ENCODE peak calls at places on chromosomes 2 and 18, in nine cellular contexts. A is mucosa of descending colon, N is GM20000, Y is uterus, I is IMR-90, T is GM13977, B is foreskin keratinocyte, U is Peyer's patch, P is transverse colon. C is an unnamed sample.

GRCh38 chr2:86221066-86221684 is 21.9 kb downstream of the MRPL35 start:
- DNase-seq in A (no peak), N (peak), Y (peak), I (peak), T (peak), B (no peak), U (peak), P (peak), C (no peak)

GRCh38 chr2:28613181-28613580 is 117.3 kb downstream of the PLB1 start:
- DNase-seq in A (no peak), N (no peak), Y (no peak), I (no peak), T (no peak), B (no peak), U (no peak), P (no peak), C (no peak)

GRCh38 chr2:200773083-200773482 is 38.6 kb upstream of the BZW1 start:
- DNase-seq in A (no peak), N (no peak), Y (no peak), I (no peak), T (no peak), B (no peak), U (no peak), P (no peak), C (no peak)

GRCh38 chr2:43129676-43130547 is 96.5 kb downstream of the ZFP36L2 start:
- DNase-seq in A (no peak), N (no peak), Y (no peak), I (peak), T (no peak), B (no peak), U (peak), P (peak), C (no peak)

GRCh38 chr2:83837823-83838222 is 621.3 kb downstream of the SUCLG1 start:
- DNase-seq in A (no peak), N (no peak), Y (no peak), I (no peak), T (no peak), B (no peak), U (no peak), P (no peak), C (no peak)

GRCh38 chr2:83971547-83971946 is 487.5 kb downstream of the SUCLG1 start:
- DNase-seq in A (no peak), N (no peak), Y (no peak), I (no peak), T (no peak), B (no peak), U (no peak), P (no peak), C (no peak)

GRCh38 chr2:230589497-230590015 is 123.1 kb upstream of the CAB39 start:
- DNase-seq in A (no peak), N (peak), Y (no peak), I (no peak), T (peak), B (no peak), U (peak), P (peak), C (no peak)

GRCh38 chr2:2271471-2271941 is 59.6 kb downstream of the MYT1L start:
- DNase-seq in A (no peak), N (no peak), Y (peak), I (no peak), T (no peak), B (no peak), U (no peak), P (no peak), C (peak)

GRCh38 chr2:62382122-62382521 is 123.9 kb downstream of the TMEM17 start:
- DNase-seq in A (no peak), N (no peak), Y (no peak), I (no peak), T (no peak), B (no peak), U (no peak), P (no peak), C (no peak)

GRCh38 chr2:169330555-169330889 is 31.8 kb downstream of the LRP2 start:
- DNase-seq in A (no peak), N (no peak), Y (no peak), I (no peak), T (no peak), B (no peak), U (no peak), P (no peak), C (no peak)

GRCh38 chr2:115609978-115610377 is 1167.5 kb downstream of the DPP10 start:
- DNase-seq in A (no peak), N (no peak), Y (no peak), I (no peak), T (no peak), B (no peak), U (no peak), P (no peak), C (peak)

GRCh38 chr2:99198103-99198841 is 17.3 kb downstream of the MRPL30 start:
- DNase-seq in A (no peak), N (no peak), Y (no peak), I (no peak), T (no peak), B (no peak), U (no peak), P (peak), C (peak)

GRCh38 chr2:146321175-146321574 is 1523.7 kb upstream of the ACVR2A start:
- DNase-seq in A (no peak), N (no peak), Y (no peak), I (peak), T (no peak), B (no peak), U (no peak), P (no peak), C (no peak)

GRCh38 chr2:107305966-107306365 is 420.0 kb upstream of the ST6GAL2 start:
- DNase-seq in A (no peak), N (no peak), Y (no peak), I (no peak), T (no peak), B (no peak), U (no peak), P (no peak), C (no peak)

GRCh38 chr18:11178951-11179549 is 29.7 kb upstream of the PIEZO2 start:
- DNase-seq in A (no peak), N (no peak), Y (peak), I (no peak), T (no peak), B (no peak), U (no peak), P (no peak), C (no peak)

GRCh38 chr2:65353927-65354326 is 78.5 kb downstream of the SPRED2 start:
- DNase-seq in A (no peak), N (no peak), Y (no peak), I (no peak), T (no peak), B (no peak), U (no peak), P (peak), C (no peak)

GRCh38 chr2:171244466-171244969 is 83.8 kb upstream of the TLK1 start:
- DNase-seq in A (no peak), N (no peak), Y (no peak), I (peak), T (no peak), B (no peak), U (no peak), P (no peak), C (no peak)

GRCh38 chr2:69784228-69784627 is 42.3 kb downstream of the ANXA4 start:
- DNase-seq in A (no peak), N (no peak), Y (no peak), I (no peak), T (no peak), B (no peak), U (no peak), P (no peak), C (no peak)

GRCh38 chr2:199488772-199489400 is 31.1 kb upstream of the SATB2 start:
- DNase-seq in A (no peak), N (peak), Y (no peak), I (peak), T (peak), B (no peak), U (no peak), P (peak), C (no peak)

GRCh38 chr2:126172785-126173184 is 483.2 kb upstream of the GYPC start:
- DNase-seq in A (no peak), N (no peak), Y (no peak), I (no peak), T (no peak), B (no peak), U (no peak), P (no peak), C (no peak)

GRCh38 chr2:36615214-36615613 is 17.2 kb upstream of the FEZ2 start:
- DNase-seq in A (no peak), N (no peak), Y (no peak), I (peak), T (no peak), B (no peak), U (no peak), P (no peak), C (no peak)

GRCh38 chr2:178825183-178825582 is 18.0 kb upstream of the TTN start:
- DNase-seq in A (no peak), N (no peak), Y (no peak), I (peak), T (no peak), B (no peak), U (no peak), P (no peak), C (no peak)

GRCh38 chr2:26488463-26489212 is 10.7 kb upstream of the OTOF start:
- DNase-seq in A (no peak), N (no peak), Y (no peak), I (no peak), T (no peak), B (no peak), U (no peak), P (no peak), C (no peak)

GRCh38 chr2:32291746-32292145 is 14.0 kb downstream of the YIPF4 start:
- DNase-seq in A (no peak), N (no peak), Y (no peak), I (no peak), T (no peak), B (no peak), U (no peak), P (no peak), C (no peak)

GRCh38 chr2:191217580-191217979 is 27.6 kb upstream of the MYO1B start:
- DNase-seq in A (no peak), N (no peak), Y (no peak), I (peak), T (no peak), B (peak), U (no peak), P (no peak), C (peak)

GRCh38 chr2:232889876-232890401 is 19.9 kb downstream of the SNORC start:
- DNase-seq in A (peak), N (no peak), Y (no peak), I (no peak), T (no peak), B (no peak), U (no peak), P (no peak), C (no peak)

GRCh38 chr18:269480-270090 is 1.7 kb upstream of the THOC1 start:
- DNase-seq in A (no peak), N (no peak), Y (no peak), I (no peak), T (no peak), B (no peak), U (no peak), P (no peak), C (no peak)

GRCh38 chr2:207256476-207257207 is 90.9 kb upstream of the KLF7 start:
- DNase-seq in A (no peak), N (no peak), Y (no peak), I (peak), T (no peak), B (no peak), U (no peak), P (no peak), C (no peak)

GRCh38 chr2:61632276-61633169 is 94.4 kb upstream of the XPO1 start:
- DNase-seq in A (no peak), N (no peak), Y (no peak), I (no peak), T (no peak), B (no peak), U (no peak), P (no peak), C (no peak)

GRCh38 chr2:23617167-23617787 is 232.3 kb downstream of the KLHL29 start:
- DNase-seq in A (no peak), N (no peak), Y (peak), I (peak), T (no peak), B (no peak), U (no peak), P (peak), C (no peak)

GRCh38 chr2:204353823-204354222 is 191.5 kb upstream of the PARD3B start:
- DNase-seq in A (no peak), N (no peak), Y (no peak), I (peak), T (no peak), B (no peak), U (no peak), P (no peak), C (no peak)

GRCh38 chr2:105125428-105125827 is 87.6 kb downstream of the MRPS9 start:
- DNase-seq in A (no peak), N (no peak), Y (no peak), I (no peak), T (no peak), B (no peak), U (no peak), P (no peak), C (no peak)
- TF ChIP-seq CTCF in A (no peak), N (no peak), Y (no peak), I (no peak), T (no peak), B (no peak), U (no peak), P (no peak), C (no peak)

GRCh38 chr18:25561923-25562322 is 210.0 kb upstream of the ZNF521 start:
- DNase-seq in A (no peak), N (peak), Y (no peak), I (peak), T (peak), B (no peak), U (no peak), P (peak), C (peak)
- TF ChIP-seq CTCF in A (no peak), N (no peak), Y (no peak), I (peak), T (peak), B (peak), U (no peak), P (peak), C (peak)

GRCh38 chr18:46174317-46175039 is 70.3 kb downstream of the HAUS1 start:
- DNase-seq in A (peak), N (peak), Y (no peak), I (peak), T (peak), B (no peak), U (peak), P (peak), C (no peak)
- TF ChIP-seq CTCF in A (no peak), N (no peak), Y (no peak), I (peak), T (peak), B (peak), U (no peak), P (no peak), C (peak)

GRCh38 chr2:105364436-105365139 is 27.2 kb downstream of the C2orf49 start:
- DNase-seq in A (no peak), N (no peak), Y (no peak), I (no peak), T (no peak), B (no peak), U (no peak), P (no peak), C (no peak)
- TF ChIP-seq CTCF in A (no peak), N (no peak), Y (no peak), I (no peak), T (no peak), B (no peak), U (no peak), P (no peak), C (no peak)

GRCh38 chr18:28013064-28013463 is 163.9 kb downstream of the CDH2 start:
- DNase-seq in A (no peak), N (no peak), Y (no peak), I (peak), T (no peak), B (no peak), U (no peak), P (no peak), C (peak)
- TF ChIP-seq CTCF in A (no peak), N (no peak), Y (no peak), I (peak), T (no peak), B (peak), U (no peak), P (no peak), C (peak)

C was measured in LNCaP clone FGC.